ENCODE peak calls at places on chromosomes 12 and 14, in seven cellular contexts. W, C, V, K, E, F and G are unnamed samples.
A peak's percentile ranks its signal among the peaks of the same experiment; 100 is the strongest.

GRCh38 chr12:120142231-120142877 is 25.8 kb upstream of the RAB35 start:
- DNase-seq in W (no peak), C (no peak), E (no peak), V (no peak), K (no peak), F (no peak), G (no peak)

GRCh38 chr14:48008646-48009045 is 333.2 kb upstream of the MDGA2 start:
- DNase-seq in C (no peak), F (no peak), W (no peak), E (no peak), K (no peak), V (no peak), G (no peak)

GRCh38 chr14:74400919-74401503 is 25.0 kb downstream of the SYNDIG1L start:
- DNase-seq in K (no peak), W (no peak), C (no peak), F (no peak), E (no peak), V (no peak), G (no peak)

GRCh38 chr14:102088012-102088792 is 1.4 kb upstream of the HSP90AA1 start:
- DNase-seq in W (peak; percentile 90), F (no peak), E (peak; percentile 90), V (peak; percentile 80), K (no peak), C (no peak), G (no peak)

GRCh38 chr14:40347675-40348074 is 915.4 kb upstream of the FBXO33 start:
- DNase-seq in K (no peak), V (no peak), E (no peak), C (no peak), W (no peak), F (no peak), G (no peak)

GRCh38 chr12:977163-977562 is 13.9 kb upstream of the ERC1 start:
- DNase-seq in W (no peak), V (no peak), C (no peak), F (no peak), E (no peak), K (no peak), G (no peak)

GRCh38 chr12:63028951-63029350 is 94.0 kb upstream of the PPM1H start:
- DNase-seq in E (no peak), K (no peak), V (no peak), F (no peak), W (no peak), C (no peak), G (no peak)

GRCh38 chr12:131529196-131530040 is 181.5 kb upstream of the SFSWAP start:
- DNase-seq in K (no peak), C (no peak), W (no peak), F (no peak), E (no peak), V (no peak), G (no peak)

GRCh38 chr14:37573355-37573754 is 21.7 kb downstream of the FOXA1 start:
- DNase-seq in C (no peak), W (no peak), E (no peak), F (no peak), K (no peak), V (no peak), G (no peak)

GRCh38 chr14:95267306-95267705 is 52.4 kb downstream of the CLMN start:
- DNase-seq in F (no peak), W (no peak), V (no peak), C (peak; percentile 60), K (no peak), E (peak; percentile 21), G (no peak)

GRCh38 chr14:40762685-40763084 is 844.0 kb upstream of the LRFN5 start:
- DNase-seq in E (no peak), F (no peak), W (no peak), K (no peak), V (no peak), C (no peak), G (no peak)

GRCh38 chr12:41681898-41682297 is 462.8 kb downstream of the GXYLT1 start:
- DNase-seq in F (no peak), E (no peak), C (no peak), V (no peak), W (no peak), K (no peak), G (no peak)

DNA sequence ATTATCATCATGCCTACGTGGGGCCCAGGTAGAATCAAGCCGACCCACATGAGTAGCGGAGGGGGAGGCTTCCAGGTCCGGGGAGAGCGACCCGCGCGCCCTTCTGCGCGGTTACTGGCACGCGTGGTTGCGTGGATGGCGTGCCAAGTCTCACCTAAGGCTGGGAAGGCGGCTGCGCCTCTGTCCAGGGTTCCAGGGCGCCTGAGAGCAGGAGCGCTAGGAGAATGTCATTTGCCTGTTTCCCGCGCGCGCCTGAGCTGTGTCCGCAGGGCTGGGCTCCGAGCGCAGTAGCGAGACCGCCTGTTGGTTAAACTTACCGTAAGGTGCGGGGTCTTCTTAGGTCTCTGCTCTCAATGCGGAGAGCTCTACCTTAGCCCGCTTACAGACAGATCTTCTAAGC is 1539.3 kb upstream of the TMEM132C start:
- DNase-seq in C (no peak), F (no peak), K (no peak), V (no peak), W (peak; percentile 64), E (no peak), G (no peak)
- H3K4me3 ChIP-seq in C (no peak overlapping the region), F (no peak overlapping the region), K (no peak overlapping the region), V (no peak overlapping the region), W (no peak overlapping the region), E (no peak overlapping the region), G (no peak overlapping the region)

GRCh38 chr14:99430491-99430890 is 50.2 kb downstream of the SETD3 start:
- DNase-seq in K (no peak), C (no peak), V (no peak), E (no peak), F (no peak), W (no peak), G (no peak)
- TF ChIP-seq CTCF in K (peak; percentile 27), C (peak; percentile 47), V (peak; percentile 46), E (peak; percentile 46), F (peak; percentile 30), W (peak; percentile 18), G (peak; percentile 74)

DNA sequence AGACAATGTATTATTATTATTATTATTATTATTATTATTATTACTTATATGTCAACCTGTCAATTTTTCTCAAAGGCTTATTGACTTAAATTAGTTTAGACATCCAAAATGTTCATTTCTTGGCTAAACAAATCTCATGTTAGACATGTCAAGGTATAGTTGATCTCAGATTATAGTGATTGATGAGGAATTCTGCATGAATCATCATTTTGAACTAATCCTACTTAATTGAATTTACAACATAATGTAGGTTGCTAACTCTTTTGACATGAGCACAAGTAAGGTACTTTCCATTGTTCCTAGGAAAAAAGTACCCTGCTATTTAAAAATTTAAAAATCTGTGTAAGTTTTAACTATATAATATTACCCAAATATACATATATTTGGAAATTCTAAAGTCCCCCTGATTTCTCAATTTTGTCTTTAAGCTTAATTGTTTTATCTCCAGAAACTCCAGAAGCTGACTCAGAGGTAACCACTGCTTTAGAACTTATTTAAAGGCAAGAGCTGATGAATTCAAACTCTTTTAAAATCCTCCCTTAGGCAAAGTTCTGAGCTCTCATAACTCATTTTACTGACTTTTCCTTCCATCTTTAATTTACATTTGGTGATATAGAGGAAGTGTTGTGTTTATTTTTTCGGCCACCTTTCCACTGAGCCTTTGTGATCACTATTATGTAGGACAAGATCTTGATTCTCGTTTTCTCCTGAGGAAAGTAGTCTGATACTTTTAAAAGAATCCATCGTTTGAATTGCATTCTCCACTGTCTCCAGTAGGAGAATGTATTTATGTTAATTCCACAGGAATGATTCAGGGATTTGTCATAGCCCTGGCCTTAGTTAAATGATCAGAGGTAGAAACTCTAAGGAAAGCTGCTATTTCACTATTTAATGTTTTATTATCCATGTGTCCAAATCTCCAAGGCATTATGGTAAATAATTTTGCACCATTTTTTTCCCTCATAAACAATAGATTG is 1304.5 kb downstream of the AACS start:
- DNase-seq in F (peak; percentile 77), C (peak; percentile 65), K (no peak), W (no peak), E (no peak), V (no peak), G (no peak)
- H3K4me3 ChIP-seq in F (no peak overlapping the region), C (no peak overlapping the region), K (no peak overlapping the region), W (no peak overlapping the region), E (no peak overlapping the region), V (no peak overlapping the region), G (no peak overlapping the region)

GRCh38 chr12:30519535-30519934 is 176.1 kb downstream of the IPO8 start:
- DNase-seq in V (no peak), C (no peak), F (no peak), W (no peak), E (no peak), K (no peak), G (no peak)

GRCh38 chr12:30517320-30517719 is 178.3 kb downstream of the IPO8 start:
- DNase-seq in C (no peak), W (no peak), F (no peak), E (no peak), V (no peak), K (no peak), G (no peak)

GRCh38 chr12:30514666-30515065 is 181.0 kb downstream of the IPO8 start:
- DNase-seq in V (no peak), F (no peak), K (no peak), C (no peak), W (no peak), E (no peak), G (no peak)

DNA sequence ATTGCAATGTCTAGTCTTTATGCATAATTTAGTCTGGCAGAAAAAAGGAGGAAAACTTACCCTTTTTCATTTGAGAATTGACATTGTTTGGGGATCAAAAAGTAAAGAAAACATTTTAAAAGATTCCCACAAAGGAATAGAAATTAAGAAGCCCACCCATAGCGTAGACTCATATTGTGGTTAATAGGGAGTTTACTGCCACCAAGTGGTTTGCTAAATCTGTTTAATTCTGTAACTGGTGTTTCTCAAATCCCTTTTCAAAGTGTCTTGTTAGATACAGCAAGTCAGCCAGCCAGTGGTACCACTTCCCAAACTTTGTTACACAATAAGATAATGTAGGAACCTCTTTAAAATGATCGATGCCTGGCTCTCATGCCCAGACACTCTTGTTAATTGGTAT is 180.3 kb downstream of the IPO8 start:
- DNase-seq in E (no peak), F (peak; percentile 40), V (no peak), W (no peak), C (peak; percentile 47), K (no peak), G (no peak)
- TF ChIP-seq CTCF in E (peak; percentile 12), F (peak; percentile 19), V (no peak), W (no peak), C (peak; percentile 58), K (peak; percentile 21), G (no peak)

DNA sequence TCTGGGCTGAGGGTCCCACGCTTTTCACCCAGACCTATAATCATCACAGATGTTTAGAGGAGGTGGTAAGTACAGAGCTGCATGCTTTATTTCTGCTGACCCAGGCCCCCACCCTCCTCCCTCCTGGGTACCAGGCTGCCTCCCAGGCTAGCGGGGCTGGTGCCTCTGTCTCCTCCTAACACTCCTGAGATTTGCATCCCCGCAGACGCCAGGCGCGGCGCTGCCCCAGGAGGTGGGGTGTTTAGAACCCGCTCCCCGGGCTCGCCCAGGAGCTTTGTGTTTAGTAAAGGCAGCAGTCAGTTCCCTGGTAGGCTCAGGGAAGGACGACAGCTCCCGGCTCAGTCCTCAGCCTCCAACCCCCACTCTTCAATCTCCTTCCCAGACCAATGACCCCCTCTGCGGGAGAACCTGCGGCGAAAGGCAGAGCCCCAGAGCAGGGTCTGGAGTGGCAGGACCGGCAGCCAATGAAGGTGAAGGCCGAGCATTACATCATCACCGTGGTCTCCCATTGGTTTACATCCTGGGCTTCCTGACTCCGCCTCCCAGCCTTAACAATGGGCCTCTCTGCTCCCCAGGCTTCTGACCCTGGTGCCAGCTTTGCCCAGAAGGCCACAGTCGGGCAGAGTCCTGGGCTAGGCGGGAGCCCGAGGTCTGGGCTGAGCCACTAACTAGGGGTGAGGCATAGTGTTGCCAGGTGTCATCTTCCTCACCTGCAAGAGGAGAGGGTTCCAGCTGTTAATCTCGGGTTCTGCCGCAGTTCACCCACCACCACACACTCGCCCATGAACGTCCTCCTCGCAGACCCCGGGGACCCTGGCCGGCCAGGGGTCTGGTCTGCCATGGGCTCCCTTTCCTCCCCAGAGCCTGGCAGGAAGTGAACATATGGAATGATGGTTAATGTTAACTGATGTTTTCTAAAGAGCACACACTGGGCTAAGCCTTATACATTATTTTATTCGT is 57.5 kb downstream of the CALM1 start:
- DNase-seq in K (no peak), V (no peak), E (peak; percentile 25), W (no peak), C (peak; percentile 52), F (peak; percentile 73), G (no peak)
- H3K4me3 ChIP-seq in K (no peak overlapping the region), V (no peak overlapping the region), E (no peak overlapping the region), W (peak overlapping the region; percentile 13), C (no peak overlapping the region), F (peak overlapping the region; percentile 33), G (peak overlapping the region; percentile 36)